ENCODE peak calls at places on chromosomes 13 and 19, in eight cellular contexts. U is PC-3; A is NCI-H1092; R is astrocyte of the cerebellum; N is activated naive CD8-positive, alpha-beta T cell treated with anti-CD3 and anti-CD28 coated beads, Interleukin-2, amount 50 U/mL, for 24 hours; P is choroid plexus epithelial cell; X is foreskin keratinocyte; Z is astrocyte of the spinal cord. F is an unnamed sample.

GRCh38 chr13:108508263-108508662 is 121.1 kb upstream of the MYO16 start:
- DNase-seq in A (no peak), N (no peak), Z (peak; percentile 52), P (peak; percentile 80), U (peak; percentile 15), X (no peak), R (peak; percentile 42), F (no peak)

GRCh38 chr13:79724348-79725103 is 243.6 kb downstream of the NDFIP2 start:
- DNase-seq in U (peak; percentile 8), R (no peak), Z (peak; percentile 35), A (no peak), X (peak; percentile 44), N (no peak), P (no peak), F (peak; percentile 47)

GRCh38 chr19:51347209-51347928 is 5.4 kb upstream of the VSIG10L start:
- DNase-seq in A (no peak), N (no peak), X (no peak), Z (no peak), P (no peak), R (no peak), U (no peak), F (no peak)

GRCh38 chr19:6963259-6963852 is 57.9 kb downstream of the MBD3L2B start:
- DNase-seq in A (no peak), Z (no peak), U (no peak), X (no peak), R (no peak), P (no peak), N (no peak), F (no peak)

GRCh38 chr19:54325194-54325621 is 12.2 kb upstream of the LILRA5 start:
- DNase-seq in A (peak; percentile 2), R (no peak), N (peak; percentile 45), X (peak; percentile 4), U (peak; percentile 71), Z (peak; percentile 5), P (peak; percentile 62), F (no peak)

GRCh38 chr13:45219938-45220375 is 19.1 kb upstream of the KCTD4 start:
- DNase-seq in Z (peak; percentile 58), R (no peak), X (peak; percentile 97), U (peak; percentile 93), N (no peak), P (peak; percentile 58), A (no peak), F (no peak)

GRCh38 chr13:33076451-33076992 is 60.3 kb downstream of the KL start:
- DNase-seq in P (no peak), N (no peak), X (no peak), U (no peak), Z (no peak), A (no peak), R (no peak), F (no peak)

GRCh38 chr19:32269831-32270230 is 75.6 kb upstream of the ZNF507 start:
- DNase-seq in R (no peak), X (no peak), U (no peak), P (no peak), N (no peak), Z (no peak), A (no peak), F (no peak)

GRCh38 chr13:50366488-50367174 is 351.4 kb downstream of the KCNRG start:
- DNase-seq in N (peak; percentile 19), P (no peak), X (no peak), Z (no peak), A (peak; percentile 47), U (peak; percentile 16), R (no peak), F (no peak)